ENCODE peak calls at places on chromosomes 2 and 18, in ten cellular contexts. One of them, this sample, is unnamed.

GRCh38 chr18:46419391-46420141 is 237.5 kb downstream of the LOXHD1 start:
- DNase-seq in M059J: no peak
- DNase-seq in NCI-H510A treated with DMSO at 0.1 percent for 48 hours: no peak
- DNase-seq in T47D: no peak
- DNase-seq in midbrain: no peak
- DNase-seq in RWPE1: no peak
- DNase-seq in NCI-H1092: no peak
- DNase-seq in T follicular helper cell: no peak
- DNase-seq in activated T-helper 9 cell treated with anti-CD3 and anti-CD28 coated beads, Interleukin-2, amount 50 U/mL, for 16 hours: no peak
- DNase-seq in NB4: no peak
- DNase-seq in this sample: no peak

GRCh38 chr2:85433511-85434089 is 15.1 kb downstream of the SH2D6 start:
- DNase-seq in M059J: peak
- DNase-seq in NCI-H510A treated with DMSO at 0.1 percent for 48 hours: peak
- DNase-seq in T47D: no peak
- DNase-seq in midbrain: peak
- DNase-seq in RWPE1: peak
- DNase-seq in NCI-H1092: peak
- DNase-seq in T follicular helper cell: no peak
- DNase-seq in activated T-helper 9 cell treated with anti-CD3 and anti-CD28 coated beads, Interleukin-2, amount 50 U/mL, for 16 hours: no peak
- DNase-seq in NB4: no peak
- DNase-seq in this sample: no peak

GRCh38 chr2:36380624-36381481 is 25.3 kb downstream of the CRIM1 start:
- DNase-seq in M059J: peak
- DNase-seq in NCI-H510A treated with DMSO at 0.1 percent for 48 hours: no peak
- DNase-seq in T47D: no peak
- DNase-seq in midbrain: no peak
- DNase-seq in RWPE1: no peak
- DNase-seq in NCI-H1092: no peak
- DNase-seq in T follicular helper cell: no peak
- DNase-seq in activated T-helper 9 cell treated with anti-CD3 and anti-CD28 coated beads, Interleukin-2, amount 50 U/mL, for 16 hours: no peak
- DNase-seq in NB4: no peak
- DNase-seq in this sample: no peak

GRCh38 chr2:238948765-238949641 is 101.1 kb downstream of the TWIST2 start:
- DNase-seq in M059J: peak
- DNase-seq in NCI-H510A treated with DMSO at 0.1 percent for 48 hours: no peak
- DNase-seq in T47D: no peak
- DNase-seq in midbrain: no peak
- DNase-seq in RWPE1: no peak
- DNase-seq in NCI-H1092: no peak
- DNase-seq in T follicular helper cell: no peak
- DNase-seq in activated T-helper 9 cell treated with anti-CD3 and anti-CD28 coated beads, Interleukin-2, amount 50 U/mL, for 16 hours: no peak
- DNase-seq in NB4: no peak
- DNase-seq in this sample: no peak

GRCh38 chr2:110903548-110903947 is 171.2 kb downstream of the ACOXL start:
- DNase-seq in M059J: peak
- DNase-seq in NCI-H510A treated with DMSO at 0.1 percent for 48 hours: no peak
- DNase-seq in T47D: no peak
- DNase-seq in midbrain: no peak
- DNase-seq in RWPE1: no peak
- DNase-seq in NCI-H1092: no peak
- DNase-seq in T follicular helper cell: no peak
- DNase-seq in activated T-helper 9 cell treated with anti-CD3 and anti-CD28 coated beads, Interleukin-2, amount 50 U/mL, for 16 hours: no peak
- DNase-seq in NB4: no peak
- DNase-seq in this sample: no peak

GRCh38 chr2:226164512-226164911 is 635.1 kb downstream of the IRS1 start:
- DNase-seq in M059J: no peak
- DNase-seq in NCI-H510A treated with DMSO at 0.1 percent for 48 hours: no peak
- DNase-seq in T47D: no peak
- DNase-seq in midbrain: no peak
- DNase-seq in RWPE1: no peak
- DNase-seq in NCI-H1092: no peak
- DNase-seq in T follicular helper cell: no peak
- DNase-seq in activated T-helper 9 cell treated with anti-CD3 and anti-CD28 coated beads, Interleukin-2, amount 50 U/mL, for 16 hours: no peak
- DNase-seq in NB4: no peak
- DNase-seq in this sample: no peak

GRCh38 chr18:79903787-79904356 is 47.6 kb downstream of the SLC66A2 start:
- DNase-seq in M059J: no peak
- DNase-seq in NCI-H510A treated with DMSO at 0.1 percent for 48 hours: no peak
- DNase-seq in T47D: no peak
- DNase-seq in midbrain: no peak
- DNase-seq in RWPE1: no peak
- DNase-seq in NCI-H1092: no peak
- DNase-seq in T follicular helper cell: no peak
- DNase-seq in activated T-helper 9 cell treated with anti-CD3 and anti-CD28 coated beads, Interleukin-2, amount 50 U/mL, for 16 hours: no peak
- DNase-seq in NB4: no peak
- DNase-seq in this sample: no peak

GRCh38 chr18:63376493-63377053 is 9.6 kb upstream of the KDSR start:
- DNase-seq in M059J: peak
- DNase-seq in NCI-H510A treated with DMSO at 0.1 percent for 48 hours: no peak
- DNase-seq in T47D: no peak
- DNase-seq in midbrain: no peak
- DNase-seq in RWPE1: no peak
- DNase-seq in NCI-H1092: no peak
- DNase-seq in T follicular helper cell: no peak
- DNase-seq in activated T-helper 9 cell treated with anti-CD3 and anti-CD28 coated beads, Interleukin-2, amount 50 U/mL, for 16 hours: no peak
- DNase-seq in NB4: peak
- DNase-seq in this sample: no peak

GRCh38 chr2:187502467-187502866 is 51.8 kb downstream of the TFPI start:
- DNase-seq in M059J: no peak
- DNase-seq in NCI-H510A treated with DMSO at 0.1 percent for 48 hours: no peak
- DNase-seq in T47D: no peak
- DNase-seq in midbrain: no peak
- DNase-seq in RWPE1: no peak
- DNase-seq in NCI-H1092: no peak
- DNase-seq in T follicular helper cell: no peak
- DNase-seq in activated T-helper 9 cell treated with anti-CD3 and anti-CD28 coated beads, Interleukin-2, amount 50 U/mL, for 16 hours: no peak
- DNase-seq in NB4: no peak
- DNase-seq in this sample: no peak

GRCh38 chr18:24860978-24861680 is 400.7 kb downstream of the HRH4 start:
- DNase-seq in M059J: peak
- DNase-seq in NCI-H510A treated with DMSO at 0.1 percent for 48 hours: no peak
- DNase-seq in T47D: no peak
- DNase-seq in midbrain: no peak
- DNase-seq in RWPE1: no peak
- DNase-seq in NCI-H1092: no peak
- DNase-seq in T follicular helper cell: no peak
- DNase-seq in activated T-helper 9 cell treated with anti-CD3 and anti-CD28 coated beads, Interleukin-2, amount 50 U/mL, for 16 hours: no peak
- DNase-seq in NB4: no peak
- DNase-seq in this sample: no peak

GRCh38 chr2:12097860-12098259 is 351.4 kb downstream of the LPIN1 start:
- DNase-seq in M059J: no peak
- DNase-seq in NCI-H510A treated with DMSO at 0.1 percent for 48 hours: no peak
- DNase-seq in T47D: no peak
- DNase-seq in midbrain: no peak
- DNase-seq in RWPE1: no peak
- DNase-seq in NCI-H1092: no peak
- DNase-seq in T follicular helper cell: no peak
- DNase-seq in activated T-helper 9 cell treated with anti-CD3 and anti-CD28 coated beads, Interleukin-2, amount 50 U/mL, for 16 hours: no peak
- DNase-seq in NB4: no peak
- DNase-seq in this sample: no peak

This sample was measured in T-helper 1 cell.